ENCODE peak calls at places on chromosomes 2 and 18, in nine cellular contexts. E, V, N, S, M, B, Y, F and P are unnamed samples.
A peak's percentile ranks its signal among the peaks of the same experiment; 100 is the strongest.

GRCh38 chr2:152115952-152116351 is 17.1 kb upstream of the CACNB4 start:
- DNase-seq in V (no peak), F (no peak), S (no peak), N (no peak), Y (peak; percentile 55), E (no peak), B (no peak), M (no peak), P (no peak)

GRCh38 chr18:5972298-5972697 is 77.0 kb upstream of the TMEM200C start:
- DNase-seq in E (no peak), N (no peak), B (no peak), V (no peak), M (no peak), F (no peak), Y (no peak), S (no peak), P (no peak)

GRCh38 chr18:7414459-7414858 is 152.7 kb upstream of the PTPRM start:
- DNase-seq in N (no peak), E (no peak), V (no peak), F (peak; percentile 54), B (no peak), Y (no peak), M (no peak), S (no peak), P (peak; percentile 46)

GRCh38 chr2:129908721-129909373 is 70.6 kb upstream of the RAB6C start:
- DNase-seq in M (no peak), E (no peak), V (no peak), B (no peak), N (peak; percentile 11), S (no peak), Y (peak; percentile 24), F (no peak), P (no peak)

GRCh38 chr2:160628811-160629210 is 135.2 kb upstream of the RBMS1 start:
- DNase-seq in S (no peak), E (no peak), Y (no peak), N (no peak), F (no peak), M (no peak), V (no peak), B (no peak), P (no peak)

GRCh38 chr2:23287250-23287704 is 97.7 kb upstream of the KLHL29 start:
- DNase-seq in F (peak; percentile 43), B (no peak), E (no peak), M (peak; percentile 70), Y (peak; percentile 11), N (no peak), V (no peak), S (peak; percentile 8), P (peak; percentile 64)

GRCh38 chr2:113892004-113892740 is 2.3 kb downstream of the ACTR3 start:
- DNase-seq in M (no peak), Y (no peak), N (no peak), E (no peak), F (no peak), B (no peak), S (no peak), V (no peak), P (no peak)

GRCh38 chr2:222751821-222752719 is 80.6 kb downstream of the MOGAT1 start:
- DNase-seq in S (no peak), Y (no peak), F (no peak), B (no peak), M (peak; percentile 28), V (no peak), E (no peak), N (no peak), P (no peak)

GRCh38 chr2:86298411-86299390 is 38.7 kb downstream of the REEP1 start:
- DNase-seq in E (no peak), V (peak; percentile 38), Y (peak; percentile 56), N (no peak), M (no peak), F (no peak), B (peak; percentile 52), S (no peak), P (no peak)

GRCh38 chr18:74598350-74599001 is 806 bp downstream of the ZNF407 start:
- DNase-seq in V (peak; percentile 60), S (no peak), B (peak; percentile 82), M (peak; percentile 69), Y (peak; percentile 52), F (peak; percentile 15), E (no peak), N (peak; percentile 37), P (no peak)

GRCh38 chr2:106991866-106992265 is 105.9 kb upstream of the ST6GAL2 start:
- DNase-seq in F (no peak), E (no peak), S (no peak), V (no peak), M (no peak), Y (no peak), N (no peak), B (no peak), P (no peak)

GRCh38 chr18:57768557-57769326 is 34.4 kb downstream of the ATP8B1 start:
- DNase-seq in N (no peak), F (no peak), V (no peak), M (peak; percentile 47), S (no peak), Y (no peak), E (no peak), B (no peak), P (no peak)

GRCh38 chr2:97740590-97741182 is 27.3 kb downstream of the ZAP70 start:
- DNase-seq in F (no peak), E (peak; percentile 42), Y (peak; percentile 88), V (peak; percentile 54), B (peak; percentile 78), S (no peak), M (no peak), N (peak; percentile 52), P (no peak)

GRCh38 chr2:95361216-95361980 is 41.1 kb upstream of the FAHD2A start:
- DNase-seq in E (no peak), M (no peak), V (no peak), S (no peak), Y (no peak), N (no peak), B (peak; percentile 61), F (no peak), P (no peak)

GRCh38 chr2:172361360-172361759 is 66.0 kb upstream of the ITGA6 start:
- DNase-seq in S (no peak), E (no peak), V (no peak), B (no peak), F (no peak), Y (no peak), M (no peak), N (no peak), P (no peak)

GRCh38 chr2:83462881-83463280 is 996.2 kb downstream of the SUCLG1 start:
- DNase-seq in S (no peak), E (no peak), N (no peak), Y (no peak), F (no peak), B (no peak), M (no peak), V (no peak), P (no peak)

GRCh38 chr2:230668184-230668938 is 44.3 kb upstream of the CAB39 start:
- DNase-seq in S (no peak), F (no peak), N (no peak), B (no peak), M (no peak), V (no peak), Y (no peak), E (no peak), P (no peak)

GRCh38 chr2:9807555-9808305 is 35.5 kb upstream of the TAF1B start:
- DNase-seq in M (no peak), V (no peak), B (peak; percentile 74), S (no peak), Y (no peak), E (no peak), F (no peak), N (peak; percentile 23), P (no peak)

GRCh38 chr2:236176951-236177350 is 8.8 kb upstream of the GBX2 start:
- DNase-seq in E (no peak), B (no peak), V (no peak), Y (no peak), M (no peak), S (no peak), F (no peak), N (no peak), P (no peak)

GRCh38 chr2:230144348-230144747 is 75.4 kb downstream of the SP110 start:
- DNase-seq in M (no peak), Y (no peak), V (no peak), S (no peak), F (no peak), N (no peak), E (no peak), B (no peak), P (no peak)

DNA sequence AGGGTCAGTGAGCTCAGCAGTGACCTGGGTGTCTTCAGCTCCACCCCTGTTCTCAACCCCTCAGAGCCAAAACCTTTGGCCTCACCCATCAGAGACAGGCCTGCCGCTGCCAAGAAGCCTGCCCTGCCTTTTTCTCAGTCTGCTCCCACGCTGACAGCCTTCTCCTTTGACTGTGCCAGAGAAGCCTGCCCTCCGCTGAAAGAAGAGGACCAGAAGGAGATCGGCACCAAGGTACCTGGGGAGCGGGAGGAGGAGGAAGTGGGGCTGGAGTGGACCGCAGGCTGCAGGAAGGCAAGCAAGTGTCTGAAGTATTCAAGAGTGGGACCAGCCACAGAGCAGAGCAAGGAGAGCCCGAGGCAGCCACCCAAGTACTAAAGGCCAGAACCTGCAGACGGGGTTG is 33.2 kb downstream of the TOGARAM2 start:
- DNase-seq in N (no peak), Y (no peak), V (no peak), F (no peak), E (no peak), S (no peak), M (no peak), B (no peak), P (no peak)
- H3K4me3 ChIP-seq in N (no peak overlapping the region), Y (no peak overlapping the region), V (no peak overlapping the region), F (no peak overlapping the region), E (no peak overlapping the region), S (no peak overlapping the region), M (no peak overlapping the region), B (no peak overlapping the region), P (no peak overlapping the region)

GRCh38 chr2:43192039-43192438 is 34.4 kb downstream of the ZFP36L2 start:
- DNase-seq in N (no peak), B (no peak), F (no peak), M (no peak), Y (peak; percentile 83), V (no peak), S (no peak), E (no peak), P (no peak)
- TF ChIP-seq CTCF in N (no peak), B (no peak), F (no peak), M (peak; percentile 34), Y (peak; percentile 71), V (peak; percentile 34), S (peak; percentile 36), E (no peak), P (peak; percentile 25)

GRCh38 chr2:55437515-55438390 is 18.1 kb upstream of the CCDC88A start:
- DNase-seq in E (no peak), S (no peak), M (no peak), B (no peak), V (no peak), Y (no peak), F (no peak), N (no peak), P (no peak)
- H3K4me3 ChIP-seq in E (no peak overlapping the region), S (no peak overlapping the region), M (no peak overlapping the region), B (no peak overlapping the region), V (peak overlapping the region; percentile 49), Y (no peak overlapping the region), F (no peak overlapping the region), N (no peak overlapping the region), P (no peak overlapping the region)

DNA sequence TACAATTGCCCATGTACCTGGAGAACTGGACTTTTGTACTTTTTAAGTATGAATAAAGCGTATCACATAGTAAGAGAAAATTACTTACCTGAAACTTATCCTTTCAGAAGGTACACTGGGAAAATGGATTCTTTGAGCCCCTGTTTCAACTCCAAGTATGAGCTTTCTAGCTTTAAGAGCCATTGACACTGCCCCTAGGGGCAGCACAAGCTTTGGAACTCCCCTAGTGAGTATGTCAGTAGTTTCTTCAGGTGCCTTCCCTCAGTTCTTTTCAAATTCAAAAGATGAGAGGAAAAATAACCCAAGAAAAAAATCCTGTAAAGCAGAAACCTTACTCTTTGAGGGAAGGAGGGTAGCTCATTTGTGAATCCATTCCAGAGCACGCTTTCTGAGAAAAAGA is 124.1 kb downstream of the MEMO1 start:
- DNase-seq in F (no peak), N (no peak), Y (peak; percentile 86), E (no peak), S (no peak), B (no peak), V (peak; percentile 50), M (no peak), P (no peak)
- TF ChIP-seq CTCF in F (no peak), N (no peak), Y (peak; percentile 76), E (peak; percentile 50), S (peak; percentile 43), B (no peak), V (peak; percentile 49), M (peak; percentile 44), P (peak; percentile 57)